ENCODE peak calls at places on chromosomes 2 and 18, in nine cellular contexts. J is iris pigment epithelial cell; E is ACHN; V is activated CD8-positive, alpha-beta memory T cell treated with anti-CD3 and anti-CD28 coated beads for 48 hours; K is CD8-positive, alpha-beta memory T cell; S is erythroblast; C is NCI-H748 treated with DMSO at 0.1 percent for 48 hours; L is GM04504; P is activated naive CD4-positive, alpha-beta T cell treated with anti-CD3 and anti-CD28 coated beads, Interleukin-2, amount 50 U/mL, for 16 hours. T is an unnamed sample.

GRCh38 chr18:63488160-63488559 is 11.4 kb downstream of the SERPINB5 start:
- DNase-seq in L (no peak), S (no peak), C (no peak), E (no peak), J (no peak), P (no peak), K (no peak), V (no peak), T (no peak)

GRCh38 chr18:45619062-45619825 is 4.0 kb downstream of the SLC14A2 start:
- DNase-seq in P (no peak), S (no peak), V (no peak), E (no peak), K (no peak), J (no peak), L (no peak), C (no peak), T (no peak)

GRCh38 chr2:197304556-197305011 is 6.0 kb downstream of the ANKRD44 start:
- DNase-seq in J (no peak), S (no peak), L (no peak), P (no peak), C (no peak), E (no peak), V (no peak), K (no peak), T (no peak)

GRCh38 chr18:56312554-56312953 is 325.8 kb downstream of the TXNL1 start:
- DNase-seq in V (no peak), K (no peak), S (no peak), E (no peak), L (no peak), P (no peak), C (no peak), J (no peak), T (no peak)

GRCh38 chr2:241678784-241679540 is 7.7 kb downstream of the DTYMK start:
- DNase-seq in K (no peak), C (no peak), J (no peak), L (no peak), E (no peak), S (no peak), V (no peak), P (no peak), T (no peak)

GRCh38 chr2:177872286-177872685 is 200.3 kb downstream of the PDE11A start:
- DNase-seq in C (no peak), L (no peak), P (no peak), J (no peak), E (no peak), V (no peak), K (no peak), S (no peak), T (peak)

GRCh38 chr18:10490401-10491289 is 35.2 kb upstream of the NAPG start:
- DNase-seq in C (no peak), P (peak), K (peak), S (peak), E (no peak), V (peak), L (no peak), J (no peak), T (peak)

GRCh38 chr2:237434916-237435315 is 21.0 kb upstream of the COL6A3 start:
- DNase-seq in C (no peak), E (no peak), L (peak), P (peak), S (no peak), J (peak), K (peak), V (peak), T (peak)

GRCh38 chr18:66136039-66136438 is 385.2 kb downstream of the CDH7 start:
- DNase-seq in C (peak), V (no peak), P (no peak), L (no peak), E (no peak), K (no peak), S (no peak), J (peak), T (no peak)

GRCh38 chr18:48002933-48003365 is 72.5 kb upstream of the SMAD2 start:
- DNase-seq in S (no peak), V (no peak), C (no peak), J (peak), K (no peak), L (peak), E (peak), P (no peak), T (no peak)

GRCh38 chr18:48308027-48308635 is 101.1 kb downstream of the ZBTB7C start:
- DNase-seq in E (no peak), V (no peak), L (no peak), K (no peak), P (no peak), C (no peak), S (no peak), J (no peak), T (no peak)

GRCh38 chr2:7011376-7012083 is 94.3 kb downstream of the RNF144A start:
- DNase-seq in V (no peak), C (peak), S (no peak), L (peak), E (no peak), P (no peak), K (no peak), J (peak), T (no peak)

GRCh38 chr2:172449916-172450550 is 22.6 kb downstream of the ITGA6 start:
- DNase-seq in E (peak), S (no peak), L (no peak), C (no peak), K (no peak), P (peak), J (peak), V (no peak), T (no peak)

GRCh38 chr2:237540823-237541222 is 25.6 kb upstream of the PRLH start:
- DNase-seq in L (peak), P (no peak), C (peak), S (peak), J (peak), E (no peak), V (no peak), K (no peak), T (no peak)

GRCh38 chr18:46346896-46347630 is 242.9 kb downstream of the HAUS1 start:
- DNase-seq in J (no peak), V (no peak), K (no peak), L (no peak), E (no peak), P (no peak), C (no peak), S (no peak), T (no peak)

GRCh38 chr2:231182500-231182899 is 15.9 kb upstream of the ARMC9 start:
- DNase-seq in E (no peak), C (no peak), P (no peak), K (no peak), V (no peak), S (no peak), J (no peak), L (no peak), T (peak)

GRCh38 chr2:21194147-21194546 is 70.4 kb downstream of the TDRD15 start:
- DNase-seq in V (no peak), J (no peak), P (no peak), L (no peak), C (peak), K (no peak), S (no peak), E (no peak), T (no peak)

GRCh38 chr2:238418196-238418998 is 8.3 kb upstream of the ASB1 start:
- DNase-seq in C (no peak), J (no peak), S (no peak), L (no peak), V (no peak), K (no peak), P (no peak), E (no peak), T (peak)

GRCh38 chr2:85772019-85772745 is 18.4 kb downstream of the ATOH8 start:
- DNase-seq in P (no peak), L (peak), E (peak), C (peak), V (no peak), S (no peak), K (no peak), J (peak), T (no peak)

GRCh38 chr18:22689711-22690110 is 243.4 kb upstream of the RBBP8 start:
- DNase-seq in P (no peak), K (no peak), J (no peak), C (no peak), L (no peak), V (no peak), S (no peak), E (no peak), T (no peak)

GRCh38 chr2:228048838-228049490 is 132.5 kb downstream of the SPHKAP start:
- DNase-seq in L (peak), E (peak), J (peak), S (peak), P (no peak), K (no peak), V (no peak), C (peak), T (peak)

GRCh38 chr2:184304006-184304405 is 294.3 kb upstream of the ZNF804A start:
- DNase-seq in S (no peak), J (peak), K (no peak), E (no peak), P (no peak), L (no peak), V (no peak), C (no peak), T (no peak)

GRCh38 chr2:210713122-210713521 is 156.7 kb downstream of the CPS1 start:
- DNase-seq in P (no peak), L (no peak), C (no peak), S (no peak), V (no peak), J (no peak), E (no peak), K (no peak), T (no peak)

GRCh38 chr2:203898697-203899096 is 31.1 kb downstream of the CTLA4 start:
- DNase-seq in L (no peak), J (no peak), E (no peak), C (no peak), S (no peak), P (no peak), K (no peak), V (no peak), T (no peak)

GRCh38 chr18:1037766-1038165 is 133.1 kb downstream of the ADCYAP1 start:
- DNase-seq in V (no peak), E (no peak), J (no peak), K (no peak), C (no peak), L (no peak), S (no peak), P (no peak), T (no peak)

GRCh38 chr2:69762513-69763494 is 20.9 kb downstream of the ANXA4 start:
- DNase-seq in P (no peak), L (no peak), K (no peak), V (no peak), E (no peak), C (no peak), S (no peak), J (no peak), T (no peak)

GRCh38 chr18:34122724-34123334 is 101.9 kb downstream of the NOL4 start:
- DNase-seq in S (peak), V (no peak), L (peak), K (no peak), C (peak), J (peak), E (peak), P (no peak), T (peak)

GRCh38 chr2:48723125-48723524 is 32.4 kb downstream of the LHCGR start:
- DNase-seq in J (peak), L (peak), P (no peak), E (no peak), K (no peak), S (no peak), C (no peak), V (no peak), T (no peak)

GRCh38 chr18:77062518-77063003 is 70.0 kb downstream of the MBP start:
- DNase-seq in S (no peak), V (no peak), C (no peak), K (peak), J (peak), L (peak), E (no peak), P (peak), T (no peak)

GRCh38 chr18:79927597-79928562 is 23.6 kb downstream of the SLC66A2 start:
- DNase-seq in J (no peak), E (no peak), V (no peak), P (no peak), K (no peak), L (no peak), S (no peak), C (no peak), T (no peak)

GRCh38 chr2:101200714-101201113 is 49.5 kb upstream of the TBC1D8 start:
- DNase-seq in K (no peak), P (no peak), L (peak), V (no peak), S (no peak), J (peak), C (no peak), E (no peak), T (no peak)